ENCODE peak calls at places on chromosomes 5 and 9, in seven cellular contexts. Z, P, H, I, Q, X and L are unnamed samples.

GRCh38 chr9:77005216-77005615 is 14.2 kb upstream of the FOXB2 start:
- DNase-seq in Z (no peak), P (no peak), H (no peak), I (no peak), Q (no peak), X (no peak), L (no peak)

GRCh38 chr5:154758501-154758900 is 3.3 kb downstream of the LARP1 start:
- DNase-seq in Z (no peak), P (no peak), H (no peak), I (peak), Q (no peak), X (no peak), L (no peak)

GRCh38 chr5:96823900-96824351 is 16.2 kb upstream of the ERAP1 start:
- DNase-seq in Z (no peak), P (no peak), H (no peak), I (peak), Q (peak), X (no peak), L (no peak)

GRCh38 chr5:128397878-128398277 is 140.2 kb downstream of the FBN2 start:
- DNase-seq in Z (no peak), P (no peak), H (no peak), I (no peak), Q (no peak), X (no peak), L (no peak)

GRCh38 chr5:160197341-160198147 is 31.8 kb upstream of the FABP6 start:
- DNase-seq in Z (peak), P (peak), H (no peak), I (peak), Q (peak), X (no peak), L (no peak)

GRCh38 chr9:70137577-70137976 is 93.9 kb downstream of the MAMDC2 start:
- DNase-seq in Z (no peak), P (no peak), H (no peak), I (no peak), Q (no peak), X (no peak), L (no peak)

GRCh38 chr5:78813906-78814518 is 165.4 kb upstream of the LHFPL2 start:
- DNase-seq in Z (no peak), P (no peak), H (no peak), I (peak), Q (no peak), X (no peak), L (no peak)

GRCh38 chr5:55603947-55604346 is 69.2 kb upstream of the PLPP1 start:
- DNase-seq in Z (no peak), P (no peak), H (no peak), I (peak), Q (peak), X (no peak), L (no peak)

GRCh38 chr9:134663084-134663483 is 21.5 kb downstream of the COL5A1 start:
- DNase-seq in Z (no peak), P (no peak), H (no peak), I (no peak), Q (no peak), X (no peak), L (no peak)

GRCh38 chr9:33375841-33376321 is 26.5 kb downstream of the AQP7 start:
- DNase-seq in Z (no peak), P (no peak), H (no peak), I (no peak), Q (no peak), X (no peak), L (no peak)

GRCh38 chr5:90747693-90748092 is 189.1 kb downstream of the ADGRV1 start:
- DNase-seq in Z (no peak), P (peak), H (no peak), I (no peak), Q (no peak), X (no peak), L (no peak)

GRCh38 chr9:116924462-116925110 is 237.5 kb downstream of the TRIM32 start:
- DNase-seq in Z (no peak), P (no peak), H (no peak), I (no peak), Q (no peak), X (no peak), L (no peak)

GRCh38 chr5:3339798-3340115 is 255.9 kb upstream of the IRX1 start:
- DNase-seq in Z (no peak), P (no peak), H (no peak), I (no peak), Q (no peak), X (no peak), L (no peak)

GRCh38 chr5:104793031-104793430 is 1230.4 kb upstream of the NUDT12 start:
- DNase-seq in Z (no peak), P (no peak), H (no peak), I (peak), Q (peak), X (no peak), L (no peak)

GRCh38 chr5:62115009-62115408 is 191.0 kb upstream of the KIF2A start:
- DNase-seq in Z (no peak), P (no peak), H (no peak), I (no peak), Q (no peak), X (no peak), L (no peak)

GRCh38 chr9:136857606-136858412 is 5.7 kb downstream of the MAMDC4 start:
- DNase-seq in Z (peak), P (no peak), H (peak), I (no peak), Q (no peak), X (no peak), L (no peak)

GRCh38 chr9:35566417-35566816 is 38.6 kb upstream of the TESK1 start:
- DNase-seq in Z (no peak), P (no peak), H (no peak), I (no peak), Q (no peak), X (no peak), L (no peak)

GRCh38 chr5:76679231-76679630 is 36.7 kb upstream of the F2R start:
- DNase-seq in Z (no peak), P (no peak), H (no peak), I (peak), Q (no peak), X (no peak), L (no peak)

GRCh38 chr5:96146675-96147074 is 185.0 kb upstream of the ELL2 start:
- DNase-seq in Z (no peak), P (no peak), H (no peak), I (peak), Q (peak), X (peak), L (no peak)

GRCh38 chr5:137622850-137623249 is 113.0 kb downstream of the KLHL3 start:
- DNase-seq in Z (no peak), P (no peak), H (no peak), I (no peak), Q (peak), X (no peak), L (no peak)

GRCh38 chr9:81389569-81389993 is 299.8 kb downstream of the TLE1 start:
- DNase-seq in Z (no peak), P (no peak), H (no peak), I (peak), Q (peak), X (no peak), L (no peak)

GRCh38 chr9:100938507-100938906 is 90.0 kb upstream of the PLPPR1 start:
- DNase-seq in Z (no peak), P (no peak), H (no peak), I (no peak), Q (no peak), X (no peak), L (no peak)

GRCh38 chr9:98168952-98169488 is 23.4 kb downstream of the CORO2A start:
- DNase-seq in Z (peak), P (peak), H (no peak), I (peak), Q (peak), X (peak), L (no peak)

GRCh38 chr9:91047993-91048607 is 246.5 kb downstream of the SYK start:
- DNase-seq in Z (no peak), P (no peak), H (no peak), I (peak), Q (peak), X (no peak), L (no peak)

GRCh38 chr9:13022756-13023155 is 247.9 kb downstream of the LURAP1L start:
- DNase-seq in Z (no peak), P (no peak), H (no peak), I (no peak), Q (no peak), X (no peak), L (no peak)

GRCh38 chr5:95591490-95591901 is 28.4 kb upstream of the GPR150 start:
- DNase-seq in Z (no peak), P (no peak), H (no peak), I (peak), Q (peak), X (peak), L (no peak)

GRCh38 chr9:6973762-6974161 is 216.0 kb downstream of the KDM4C start:
- DNase-seq in Z (no peak), P (no peak), H (no peak), I (peak), Q (peak), X (peak), L (no peak)

GRCh38 chr5:50766462-50766861 is 100.0 kb downstream of the PARP8 start:
- DNase-seq in Z (no peak), P (no peak), H (no peak), I (no peak), Q (no peak), X (no peak), L (no peak)

GRCh38 chr5:149959406-149960236 is 937 bp upstream of the SLC26A2 start:
- DNase-seq in Z (no peak), P (peak), H (no peak), I (peak), Q (peak), X (peak), L (no peak)

GRCh38 chr5:2517451-2517850 is 234.0 kb downstream of the IRX2 start:
- DNase-seq in Z (no peak), P (no peak), H (no peak), I (no peak), Q (no peak), X (no peak), L (no peak)

GRCh38 chr5:147490989-147491388 is 18.9 kb downstream of the DPYSL3 start:
- DNase-seq in Z (no peak), P (peak), H (no peak), I (no peak), Q (no peak), X (no peak), L (no peak)

DNA sequence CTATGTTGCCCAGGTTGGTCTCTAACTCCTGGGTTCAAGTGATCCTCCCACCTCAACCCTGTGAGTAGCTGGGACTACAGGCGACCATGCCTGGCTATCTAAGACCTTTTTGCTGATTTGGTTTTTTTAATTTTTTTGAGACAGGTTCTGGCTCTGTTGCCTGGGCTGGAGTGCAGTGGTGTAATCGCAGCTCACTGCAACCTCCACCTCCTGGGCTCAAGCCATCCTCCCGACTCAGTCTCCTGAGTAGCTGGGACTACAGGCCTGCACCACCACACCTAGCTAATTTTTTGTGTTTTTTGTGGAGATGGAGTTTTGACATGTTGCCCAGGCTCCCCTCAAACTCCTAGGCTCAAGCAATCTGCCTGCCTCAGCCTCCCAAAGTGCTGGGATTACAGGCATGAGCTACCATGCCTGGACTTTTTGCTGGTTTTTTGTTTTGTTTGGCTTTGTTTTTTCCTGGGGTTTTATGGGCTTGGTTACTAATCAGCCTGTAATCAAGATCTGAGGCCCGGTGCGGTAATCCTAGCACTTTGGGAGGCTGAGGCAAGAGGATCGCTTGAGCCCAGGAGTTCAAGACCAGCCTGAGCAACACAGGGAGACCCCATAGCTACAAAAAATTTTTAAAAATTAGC is 3.6 kb downstream of the CYSTM1 start:
- DNase-seq in Z (no peak), P (no peak), H (no peak), I (no peak), Q (no peak), X (no peak), L (no peak)
- TF ChIP-seq CTCF in Z (no peak), P (no peak), H (no peak), I (no peak), Q (no peak), X (no peak), L (no peak)

GRCh38 chr5:37838152-37838932 is 1.5 kb downstream of the GDNF start:
- DNase-seq in Z (peak), P (peak), H (no peak), I (no peak), Q (peak), X (peak), L (no peak)

GRCh38 chr5:37837101-37838032 is 2.5 kb downstream of the GDNF start:
- DNase-seq in Z (peak), P (peak), H (peak), I (peak), Q (peak), X (peak), L (peak)

GRCh38 chr5:37834542-37835399 is 5.1 kb downstream of the GDNF start:
- DNase-seq in Z (peak), P (peak), H (peak), I (no peak), Q (no peak), X (no peak), L (no peak)

GRCh38 chr5:37835400-37835973 is 4.4 kb downstream of the GDNF start:
- DNase-seq in Z (no peak), P (no peak), H (no peak), I (no peak), Q (no peak), X (no peak), L (no peak)

DNA sequence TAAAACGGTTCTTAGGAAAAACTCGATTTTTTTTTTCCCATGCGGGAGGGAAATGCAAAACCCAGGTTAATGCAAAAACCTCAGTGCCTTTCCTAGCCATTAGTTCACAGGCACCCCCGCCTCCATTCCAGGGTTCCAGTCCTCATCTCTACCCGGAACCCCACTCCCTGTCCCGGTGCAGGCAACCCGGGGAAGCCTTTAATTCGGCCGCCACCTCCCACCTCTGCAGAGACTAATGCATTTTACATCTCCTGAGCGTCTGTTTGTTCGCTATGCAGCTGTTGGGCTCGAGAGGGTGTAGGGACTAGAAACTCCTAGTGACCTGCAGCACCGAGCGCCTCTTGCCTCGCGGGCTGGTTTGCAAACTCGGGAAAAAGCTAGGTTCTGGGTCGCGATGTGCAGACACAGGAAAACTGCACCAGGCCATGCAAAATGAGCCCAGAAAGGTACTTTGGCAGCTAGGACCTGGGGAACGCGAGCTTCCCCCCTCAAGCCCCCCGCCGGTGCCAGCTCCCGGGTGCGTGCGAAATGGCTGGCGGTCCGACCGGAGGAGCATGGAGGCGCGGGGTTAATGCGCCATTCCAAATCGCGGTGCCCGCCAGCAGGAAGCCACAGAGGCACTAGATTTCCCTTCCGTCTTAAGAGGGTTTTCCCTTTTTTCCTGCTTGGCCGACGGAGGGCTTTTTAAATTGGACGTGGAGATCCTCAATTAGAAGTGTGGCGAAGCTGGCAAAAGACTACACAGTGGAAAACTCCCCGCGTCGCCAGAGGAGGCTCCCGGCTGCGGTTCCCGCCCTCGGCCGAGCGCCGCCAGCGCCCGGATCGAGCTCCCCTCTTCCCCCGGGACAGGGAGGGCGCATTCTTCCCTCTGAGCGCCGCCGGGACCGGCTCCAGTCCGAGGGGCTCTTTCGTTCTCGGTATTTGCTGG is 3.4 kb downstream of the GDNF start:
- DNase-seq in Z (peak), P (peak), H (no peak), I (no peak), Q (peak), X (peak), L (no peak)
- TF ChIP-seq CTCF in Z (no peak), P (no peak), H (no peak), I (no peak), Q (no peak), X (no peak), L (no peak)

DNA sequence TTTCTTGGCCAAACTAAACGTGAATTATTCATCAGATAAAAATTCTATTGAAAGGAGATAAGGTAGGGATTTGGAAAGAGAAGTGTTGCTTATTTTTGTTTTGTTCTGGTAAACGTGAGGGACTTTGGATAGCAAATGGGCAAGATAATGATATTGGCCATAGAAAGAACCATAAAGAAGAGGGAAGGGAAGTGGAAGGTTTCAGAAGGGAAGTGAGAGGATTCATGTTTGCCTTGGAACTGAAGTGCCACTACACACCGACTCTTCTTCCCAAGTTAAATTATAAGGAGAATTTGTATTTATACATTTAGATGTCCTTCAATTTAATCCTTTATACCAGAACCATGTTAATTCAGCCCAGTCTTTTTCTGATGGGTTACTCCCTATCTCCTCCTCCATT is 42.1 kb upstream of the TAF11L2 start:
- DNase-seq in Z (no peak), P (no peak), H (no peak), I (no peak), Q (no peak), X (no peak), L (no peak)
- TF ChIP-seq CTCF in Z (no peak), P (no peak), H (no peak), I (no peak), Q (no peak), X (no peak), L (no peak)

DNA sequence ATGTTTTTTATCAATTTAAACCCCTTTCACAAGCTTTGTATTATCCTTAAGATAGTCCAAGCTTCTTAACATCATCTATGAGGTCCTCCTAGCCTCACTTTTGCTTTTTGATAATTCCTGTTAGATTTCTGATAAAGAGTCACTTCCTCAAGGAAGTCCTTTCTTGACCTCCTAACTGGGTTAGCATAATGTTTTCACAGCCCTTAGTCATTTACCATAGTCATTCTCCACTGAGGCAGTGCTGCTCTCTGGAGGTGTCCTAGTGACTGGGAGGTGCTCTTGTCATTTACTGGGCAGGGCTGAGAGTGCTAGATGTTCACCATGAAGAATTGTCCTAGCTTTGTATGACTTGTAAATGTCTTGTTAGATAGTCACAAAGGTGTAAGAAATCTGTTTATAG is 26.4 kb downstream of the TNPO1 start:
- DNase-seq in Z (no peak), P (no peak), H (no peak), I (no peak), Q (peak), X (peak), L (no peak)
- TF ChIP-seq CTCF in Z (no peak), P (peak), H (no peak), I (no peak), Q (no peak), X (no peak), L (no peak)

DNA sequence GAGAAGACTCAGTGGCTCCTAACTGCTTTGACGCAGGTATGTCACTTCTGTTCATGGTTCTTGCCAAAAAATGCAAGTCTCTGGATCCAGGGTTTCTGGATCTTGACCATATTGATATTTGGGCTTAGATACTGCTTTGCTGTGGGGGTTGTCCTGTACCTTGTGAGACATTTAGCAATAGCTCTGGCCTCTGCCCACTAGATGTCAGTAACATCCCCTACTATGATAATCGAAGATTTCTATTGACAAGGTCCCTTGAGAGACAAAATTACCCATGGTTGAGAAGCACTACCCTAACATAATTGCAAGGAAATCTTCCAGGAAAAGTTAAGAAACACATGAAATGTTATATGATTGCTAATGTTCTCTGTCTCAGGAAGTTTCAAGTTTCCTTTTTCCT is 285.4 kb downstream of the TMEM232 start:
- DNase-seq in Z (no peak), P (peak), H (no peak), I (peak), Q (peak), X (no peak), L (no peak)
- TF ChIP-seq CTCF in Z (no peak), P (peak), H (peak), I (peak), Q (peak), X (peak), L (no peak)

GRCh38 chr5:14122089-14122488 is 21.1 kb upstream of the TRIO start:
- DNase-seq in Z (no peak), P (no peak), H (no peak), I (no peak), Q (no peak), X (no peak), L (no peak)
- TF ChIP-seq CTCF in Z (no peak), P (no peak), H (no peak), I (no peak), Q (no peak), X (no peak), L (no peak)